ENCODE peak calls at places on chromosomes 7 and 10, in eight cellular contexts. C is neural progenitor cell, Y is OCI-LY7, R is PC-3, P is HCT116, O is MM.1S, F is SK-N-SH, X is GM23338. I is an unnamed sample.

GRCh38 chr10:29055091-29055490 is 233.8 kb upstream of the LYZL1 start:
- DNase-seq in C (no peak), Y (no peak), R (no peak), P (no peak), O (no peak), F (no peak), X (no peak), I (no peak)

GRCh38 chr7:25619963-25620799 is 391.9 kb upstream of the NPVF start:
- DNase-seq in C (no peak), Y (peak), R (no peak), P (no peak), O (no peak), F (peak), X (no peak), I (peak)

GRCh38 chr10:114172241-114172640 is 1.8 kb downstream of the CCDC186 start:
- DNase-seq in C (no peak), Y (peak), R (no peak), P (no peak), O (no peak), F (no peak), X (no peak), I (peak)

GRCh38 chr7:36165059-36165458 is 12.0 kb downstream of the EEPD1 start:
- DNase-seq in C (no peak), Y (no peak), R (no peak), P (no peak), O (no peak), F (no peak), X (no peak), I (peak)

GRCh38 chr10:101694674-101695403 is at the start of gene FBXW4:
- DNase-seq in C (peak), Y (peak), R (peak), P (no peak), O (peak), F (peak), X (peak), I (peak)

GRCh38 chr10:100163704-100164621 is 21.9 kb downstream of the ERLIN1 start:
- DNase-seq in C (no peak), Y (no peak), R (peak), P (no peak), O (no peak), F (no peak), X (no peak), I (no peak)

GRCh38 chr7:98869374-98870070 is at the start of gene TMEM130:
- DNase-seq in C (peak), Y (no peak), R (no peak), P (no peak), O (no peak), F (peak), X (peak), I (no peak)

GRCh38 chr7:30308392-30308791 is 24.0 kb downstream of the ZNRF2 start:
- DNase-seq in C (no peak), Y (no peak), R (peak), P (no peak), O (peak), F (no peak), X (no peak), I (no peak)

GRCh38 chr10:86314616-86315520 is 51.7 kb downstream of the GRID1 start:
- DNase-seq in C (no peak), Y (no peak), R (no peak), P (no peak), O (no peak), F (no peak), X (no peak), I (no peak)

GRCh38 chr10:28914721-28915120 is 237.4 kb downstream of the BAMBI start:
- DNase-seq in C (no peak), Y (no peak), R (peak), P (no peak), O (no peak), F (no peak), X (no peak), I (no peak)

GRCh38 chr7:156158693-156159092 is 346.4 kb upstream of the SHH start:
- DNase-seq in C (no peak), Y (no peak), R (no peak), P (no peak), O (no peak), F (no peak), X (no peak), I (no peak)

GRCh38 chr7:84372155-84372621 is 177.6 kb upstream of the SEMA3A start:
- DNase-seq in C (peak), Y (no peak), R (peak), P (peak), O (no peak), F (no peak), X (no peak), I (no peak)

GRCh38 chr10:43689618-43689954 is 40.9 kb upstream of the ZNF32 start:
- DNase-seq in C (peak), Y (no peak), R (peak), P (no peak), O (no peak), F (peak), X (peak), I (peak)

GRCh38 chr7:127908430-127909258 is 122.6 kb downstream of the LRRC4 start:
- DNase-seq in C (no peak), Y (no peak), R (no peak), P (no peak), O (no peak), F (no peak), X (no peak), I (no peak)

GRCh38 chr7:115953554-115954248 is 76.9 kb downstream of the TFEC start:
- DNase-seq in C (no peak), Y (no peak), R (no peak), P (no peak), O (no peak), F (no peak), X (no peak), I (no peak)

GRCh38 chr10:112779025-112779765 is 170.9 kb upstream of the TCF7L2 start:
- DNase-seq in C (no peak), Y (no peak), R (peak), P (no peak), O (no peak), F (no peak), X (no peak), I (no peak)

GRCh38 chr7:80884511-80885195 is 34.2 kb downstream of the SEMA3C start:
- DNase-seq in C (no peak), Y (no peak), R (no peak), P (no peak), O (no peak), F (no peak), X (no peak), I (no peak)

GRCh38 chr10:16950686-16951681 is 133.8 kb upstream of the RSU1 start:
- DNase-seq in C (peak), Y (no peak), R (peak), P (peak), O (no peak), F (peak), X (peak), I (peak)

GRCh38 chr7:73912223-73912622 is 51.3 kb downstream of the TMEM270 start:
- DNase-seq in C (no peak), Y (no peak), R (no peak), P (no peak), O (no peak), F (no peak), X (no peak), I (no peak)

GRCh38 chr10:18104223-18104872 is 35.9 kb upstream of the CACNB2 start:
- DNase-seq in C (peak), Y (peak), R (peak), P (peak), O (peak), F (peak), X (peak), I (peak)

GRCh38 chr10:96673318-96674099 is 46.8 kb downstream of the PIK3AP1 start:
- DNase-seq in C (peak), Y (peak), R (no peak), P (no peak), O (peak), F (no peak), X (no peak), I (peak)

GRCh38 chr7:31763548-31763947 is 76.5 kb downstream of the PPP1R17 start:
- DNase-seq in C (no peak), Y (no peak), R (no peak), P (no peak), O (no peak), F (no peak), X (peak), I (no peak)
- TF ChIP-seq CTCF in C (peak), Y (peak), R (peak), P (peak), O (peak), F (peak), X (peak), I (no peak)

DNA sequence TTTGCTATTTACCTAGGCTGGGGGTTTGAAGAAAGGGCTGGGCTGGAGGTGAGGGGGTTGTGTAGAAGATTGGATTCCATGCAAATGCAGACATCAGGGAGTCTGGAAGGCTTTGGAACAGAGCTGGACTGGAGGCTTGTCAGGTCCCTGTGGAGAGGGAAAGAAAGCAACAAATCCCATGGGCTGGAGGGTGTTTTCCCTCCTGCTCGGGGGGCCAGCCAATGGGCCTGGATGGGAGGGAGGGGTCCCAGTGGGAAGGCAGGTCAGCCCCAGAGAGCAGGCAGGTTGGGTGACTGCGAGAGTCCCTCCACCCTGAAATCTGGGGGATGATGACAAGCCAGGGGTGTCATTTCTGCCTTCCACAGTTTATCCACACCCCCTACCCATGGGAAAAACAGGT is 431.8 kb downstream of the RPS24 start:
- DNase-seq in C (peak), Y (no peak), R (no peak), P (no peak), O (no peak), F (peak), X (no peak), I (no peak)
- H3K4me2 ChIP-seq in C (peak), Y (no peak), R (no peak), P (no peak), O (no peak), F (no peak), X (no peak), I (peak)

DNA sequence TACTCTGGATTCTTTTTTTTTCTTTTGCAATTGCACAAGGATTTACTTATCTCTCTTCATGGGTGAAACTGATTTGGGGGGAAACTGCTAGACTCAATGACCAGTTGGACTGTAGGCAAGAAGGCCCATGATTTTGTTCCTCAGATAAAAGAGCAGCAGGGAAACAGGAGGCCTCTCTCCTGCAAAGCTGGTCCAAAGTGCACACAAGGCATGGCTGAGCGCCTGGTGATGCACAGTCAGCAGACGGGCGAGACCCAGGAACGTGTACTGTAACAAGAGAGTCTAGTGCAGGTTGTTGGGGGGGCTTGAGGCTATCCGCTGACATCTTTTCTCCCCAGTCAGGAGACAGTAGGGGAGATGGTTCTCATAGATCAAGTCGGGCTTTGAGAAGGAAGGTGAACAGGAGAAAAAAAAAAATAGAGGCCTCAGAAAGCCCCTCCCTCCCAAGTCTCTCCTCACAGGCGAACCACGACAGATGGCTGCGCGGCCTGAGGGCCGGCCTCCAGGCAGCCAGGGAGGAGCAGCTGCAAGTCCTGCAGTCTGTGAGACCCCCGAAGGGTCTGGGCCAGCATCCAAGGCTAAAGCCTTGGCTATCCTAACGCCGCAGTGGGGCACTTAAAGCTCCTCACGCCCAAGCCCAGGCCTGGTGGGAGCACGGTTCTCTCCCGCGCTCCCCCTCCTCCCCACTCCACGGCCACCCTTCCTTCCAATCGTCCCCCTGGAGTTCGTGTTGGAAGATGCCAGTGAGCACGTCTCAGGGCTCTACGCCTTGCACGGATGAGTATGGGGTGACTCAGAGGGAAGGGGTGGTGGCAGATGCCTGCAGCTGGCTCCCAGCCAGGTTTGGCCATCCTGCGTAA is 68.4 kb downstream of the PRKAG2 start:
- DNase-seq in C (no peak), Y (no peak), R (peak), P (peak), O (no peak), F (peak), X (no peak), I (peak)
- TF ChIP-seq EZH2phosphoT487 in C (no peak), Y (no peak), R (no peak), P (no peak), O (no peak), F (no peak), X (no peak), I (no peak)

DNA sequence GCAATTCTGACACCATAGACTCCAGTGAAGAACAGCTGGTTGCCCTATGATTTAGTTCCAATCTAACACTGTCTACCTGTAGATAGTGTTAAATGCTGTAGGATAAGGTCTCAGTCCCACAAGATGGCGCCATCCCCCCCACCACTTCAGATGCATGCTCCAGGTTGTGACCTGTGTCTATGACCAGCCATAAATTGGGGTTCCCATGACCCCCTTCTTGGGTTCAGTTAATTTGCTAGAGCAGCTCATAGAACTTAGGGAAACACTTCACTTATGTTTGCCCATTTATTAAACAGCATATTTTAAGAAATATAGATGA is 13.1 kb downstream of the CCSER2 start:
- DNase-seq in C (no peak), Y (no peak), R (no peak), P (no peak), O (no peak), F (no peak), X (peak), I (no peak)
- TF ChIP-seq CTCF in C (peak), Y (peak), R (peak), P (peak), O (peak), F (no peak), X (peak), I (no peak)

GRCh38 chr7:55017841-55018240 is 976 bp upstream of the EGFR start:
- DNase-seq in C (no peak), Y (no peak), R (no peak), P (no peak), O (no peak), F (no peak), X (no peak), I (no peak)
- H3K4me2 ChIP-seq in C (no peak), Y (no peak), R (peak), P (no peak), O (no peak), F (peak), X (peak), I (peak)

GRCh38 chr10:104580321-104580720 is 60.8 kb upstream of the SORCS3 start:
- DNase-seq in C (no peak), Y (no peak), R (no peak), P (no peak), O (no peak), F (no peak), X (no peak), I (no peak)
- TF ChIP-seq EZH2phosphoT487 in C (no peak), Y (no peak), R (no peak), P (no peak), O (no peak), F (no peak), X (no peak), I (no peak)

GRCh38 chr7:28993371-28993770 is 35.2 kb upstream of the TRIL start:
- DNase-seq in C (no peak), Y (no peak), R (no peak), P (no peak), O (no peak), F (no peak), X (no peak), I (no peak)
- TF ChIP-seq CTCF in C (no peak), Y (no peak), R (no peak), P (no peak), O (no peak), F (no peak), X (no peak), I (no peak)

DNA sequence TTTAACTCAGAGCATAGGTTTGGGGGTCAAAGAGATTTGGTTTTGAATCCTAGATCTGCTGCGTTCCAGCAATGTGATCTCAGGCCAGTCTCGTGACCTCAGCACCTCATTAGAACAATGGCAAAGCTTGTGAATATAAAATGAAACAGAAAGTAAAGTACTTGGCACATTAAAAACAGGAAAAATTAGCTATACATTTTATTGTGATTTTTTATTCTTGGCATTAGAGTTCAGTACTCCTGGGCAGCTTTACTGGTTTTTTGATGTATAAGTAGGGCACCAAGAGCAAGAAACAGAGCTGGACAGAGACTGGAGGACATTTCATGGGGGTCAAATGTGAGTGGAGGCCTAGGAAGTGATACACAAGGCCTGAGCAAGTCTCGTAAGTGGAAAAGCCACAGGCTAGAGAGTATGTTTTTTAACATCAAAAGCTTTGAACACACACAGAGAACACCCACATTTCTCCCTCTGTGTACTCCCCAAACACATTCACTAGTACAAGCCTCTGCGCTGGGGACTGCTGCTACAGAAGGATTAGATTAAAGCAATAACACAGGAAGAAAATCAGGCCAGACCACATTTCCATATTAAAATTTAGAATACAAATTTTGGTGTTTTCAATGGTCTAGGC is 157.2 kb upstream of the SLC25A13 start:
- DNase-seq in C (no peak), Y (no peak), R (no peak), P (no peak), O (no peak), F (no peak), X (no peak), I (no peak)
- H3K4me2 ChIP-seq in C (no peak), Y (no peak), R (no peak), P (no peak), O (no peak), F (no peak), X (no peak), I (no peak)